ENCODE peak calls at places on chromosomes 13 and 19, in six cellular contexts. Z is Peyer's patch, K is ascending aorta, V is heart left ventricle, F is tibial artery, C is brain microvascular endothelial cell. U is an unnamed sample.

GRCh38 chr13:20891034-20891433 is 11.5 kb downstream of the XPO4 start:
- DNase-seq in Z (no peak), K (no peak), V (no peak), F (no peak), C (no peak), U (no peak)

GRCh38 chr19:6271721-6272410 is 7.9 kb downstream of the MLLT1 start:
- DNase-seq in Z (peak), K (peak), V (peak), F (peak), C (no peak), U (peak)

GRCh38 chr19:1220452-1221037 is 15.0 kb downstream of the STK11 start:
- DNase-seq in Z (no peak), K (no peak), V (peak), F (no peak), C (no peak), U (no peak)

GRCh38 chr19:33408538-33408937 is 35.0 kb downstream of the CEBPG start:
- DNase-seq in Z (no peak), K (no peak), V (no peak), F (no peak), C (no peak), U (peak)

GRCh38 chr19:17424743-17425365 is 5.0 kb downstream of the MVB12A start:
- DNase-seq in Z (no peak), K (no peak), V (no peak), F (no peak), C (peak), U (peak)

GRCh38 chr19:29445246-29445645 is 80.5 kb upstream of the VSTM2B start:
- DNase-seq in Z (no peak), K (no peak), V (no peak), F (no peak), C (no peak), U (no peak)

GRCh38 chr13:72170571-72170970 is 303.6 kb upstream of the DACH1 start:
- DNase-seq in Z (no peak), K (no peak), V (no peak), F (no peak), C (no peak), U (no peak)

GRCh38 chr19:51691122-51692064 is 1.7 kb upstream of the SPACA6 start:
- DNase-seq in Z (no peak), K (no peak), V (no peak), F (no peak), C (no peak), U (no peak)

GRCh38 chr13:20686863-20687579 is 16.5 kb upstream of the IL17D start:
- DNase-seq in Z (no peak), K (no peak), V (no peak), F (no peak), C (peak), U (no peak)

GRCh38 chr13:21694831-21695230 is 24.0 kb downstream of the FGF9 start:
- DNase-seq in Z (no peak), K (no peak), V (no peak), F (no peak), C (no peak), U (no peak)

GRCh38 chr13:20654156-20654555 is 49.3 kb upstream of the IL17D start:
- DNase-seq in Z (no peak), K (no peak), V (no peak), F (no peak), C (peak), U (no peak)

GRCh38 chr19:45568732-45569131 is 15.9 kb downstream of the OPA3 start:
- DNase-seq in Z (no peak), K (no peak), V (peak), F (no peak), C (no peak), U (no peak)

GRCh38 chr13:101408154-101408553 is 8.2 kb downstream of the NALCN start:
- DNase-seq in Z (no peak), K (no peak), V (no peak), F (no peak), C (no peak), U (no peak)

GRCh38 chr13:65468628-65469027 is 1761.5 kb downstream of the PCDH9 start:
- DNase-seq in Z (no peak), K (no peak), V (no peak), F (no peak), C (peak), U (no peak)

GRCh38 chr19:2055871-2056809 is 5.1 kb upstream of the MKNK2 start:
- DNase-seq in Z (peak), K (no peak), V (peak), F (peak), C (no peak), U (peak)

GRCh38 chr19:57363734-57364181 is 407 bp downstream of the TRAPPC2B start:
- DNase-seq in Z (peak), K (no peak), V (no peak), F (no peak), C (peak), U (no peak)

GRCh38 chr19:31613683-31614219 is 264.5 kb upstream of the TSHZ3 start:
- DNase-seq in Z (no peak), K (no peak), V (no peak), F (no peak), C (no peak), U (no peak)

GRCh38 chr19:35090795-35091214 is 24.8 kb upstream of the FXYD3 start:
- DNase-seq in Z (no peak), K (no peak), V (no peak), F (no peak), C (no peak), U (no peak)

GRCh38 chr13:112238436-112238995 is 137.6 kb upstream of the SPACA7 start:
- DNase-seq in Z (no peak), K (no peak), V (no peak), F (no peak), C (no peak), U (no peak)

GRCh38 chr13:80217614-80218456 is 123.1 kb downstream of the SPRY2 start:
- DNase-seq in Z (no peak), K (no peak), V (no peak), F (no peak), C (peak), U (no peak)

GRCh38 chr19:45278087-45278486 is 27.0 kb downstream of the MARK4 start:
- DNase-seq in Z (no peak), K (no peak), V (no peak), F (no peak), C (no peak), U (no peak)

DNA sequence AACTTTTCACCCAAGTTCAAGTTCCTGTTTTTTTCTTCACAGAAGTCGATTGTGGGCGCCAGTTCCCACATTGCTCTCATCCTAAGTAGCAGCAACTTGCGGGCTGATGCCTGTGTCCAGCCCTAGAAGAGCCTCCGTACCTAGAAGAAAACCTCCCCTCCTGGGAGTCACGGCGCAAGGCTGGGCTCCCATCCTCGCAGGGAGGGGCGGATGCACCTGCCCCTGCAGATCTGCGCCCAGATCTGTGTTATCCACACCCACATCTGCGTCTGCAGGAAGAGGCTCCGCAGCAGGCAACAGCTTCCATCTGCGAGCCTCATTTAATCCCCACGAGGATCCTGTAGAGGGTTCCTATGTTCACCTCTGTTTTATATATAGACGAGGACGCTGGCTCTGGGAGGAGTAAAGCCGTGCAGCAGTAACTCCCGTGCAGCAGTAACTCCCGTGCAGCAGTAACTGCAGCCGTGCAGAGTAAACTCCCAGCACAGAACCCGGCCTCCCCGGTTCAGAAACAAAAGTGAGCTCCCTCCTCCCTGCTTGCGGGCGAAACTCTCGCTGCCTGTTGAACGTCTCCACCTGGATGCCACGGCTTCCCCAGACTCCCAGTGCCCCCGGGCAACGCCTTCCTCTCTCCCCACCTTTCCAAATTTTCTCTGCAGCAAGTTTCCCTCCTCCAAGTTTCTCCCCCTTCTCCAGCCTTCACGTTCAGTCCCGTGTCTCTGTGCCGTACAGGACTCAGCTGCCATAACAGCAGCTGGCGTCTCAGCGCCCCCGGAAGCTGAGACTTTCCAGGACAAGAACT is 23.5 kb upstream of the LAIR1 start:
- DNase-seq in Z (peak), K (no peak), V (no peak), F (peak), C (no peak), U (no peak)
- H3K4me3 ChIP-seq in Z (peak), K (no peak), V (no peak), F (no peak), C (peak), U (peak)

DNA sequence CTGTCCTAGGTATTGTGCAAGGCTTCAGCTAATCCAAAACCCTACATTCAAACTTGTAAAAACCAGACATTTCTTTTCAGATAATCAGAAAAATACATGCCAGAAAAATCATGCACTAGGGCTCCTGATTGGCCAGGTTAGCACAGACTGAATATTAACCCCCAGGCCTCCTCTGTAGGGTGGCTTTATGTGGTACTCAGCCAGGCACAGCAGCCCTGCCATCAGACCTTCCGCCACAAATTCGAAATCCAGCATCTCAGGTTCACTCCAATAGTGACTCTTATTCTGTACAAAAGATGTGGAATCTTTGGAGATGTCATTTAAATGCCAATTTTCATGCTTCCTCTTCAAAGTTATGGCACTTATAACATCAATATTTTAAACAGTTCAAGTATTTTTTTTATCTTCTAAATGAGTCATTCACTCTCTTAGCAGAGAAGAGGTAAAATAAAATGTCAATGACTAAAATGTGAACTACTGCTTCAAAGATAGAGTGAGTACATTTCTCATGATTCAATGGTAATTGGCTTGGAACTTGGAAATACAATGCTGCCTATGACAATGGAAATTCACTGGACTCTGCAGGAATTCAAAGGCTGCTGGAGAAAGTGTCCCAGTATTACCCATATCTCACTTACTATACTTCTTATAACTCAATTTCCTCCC is 211.3 kb downstream of the KLF12 start:
- DNase-seq in Z (no peak), K (no peak), V (no peak), F (no peak), C (peak), U (no peak)
- H3K27ac ChIP-seq in Z (no peak), K (no peak), V (no peak), F (no peak), C (peak), U (no peak)

GRCh38 chr13:30256713-30257432 is 50.5 kb downstream of the KATNAL1 start:
- DNase-seq in Z (no peak), K (no peak), V (no peak), F (no peak), C (no peak), U (no peak)
- TF ChIP-seq CTCF in Z (no peak), K (no peak), V (no peak), F (no peak), C (no peak), U (no peak)

GRCh38 chr19:40369797-40370196 is 20.2 kb downstream of the HIPK4 start:
- DNase-seq in Z (no peak), K (no peak), V (no peak), F (no peak), C (no peak), U (no peak)
- H3K4me3 ChIP-seq in Z (no peak), K (no peak), V (no peak), F (no peak), C (no peak), U (no peak)

GRCh38 chr13:76976488-76976887 is 15.4 kb upstream of the CLN5 start:
- DNase-seq in Z (no peak), K (no peak), V (no peak), F (no peak), C (peak), U (no peak)
- H3K27ac ChIP-seq in Z (no peak), K (no peak), V (no peak), F (no peak), C (no peak), U (no peak)

DNA sequence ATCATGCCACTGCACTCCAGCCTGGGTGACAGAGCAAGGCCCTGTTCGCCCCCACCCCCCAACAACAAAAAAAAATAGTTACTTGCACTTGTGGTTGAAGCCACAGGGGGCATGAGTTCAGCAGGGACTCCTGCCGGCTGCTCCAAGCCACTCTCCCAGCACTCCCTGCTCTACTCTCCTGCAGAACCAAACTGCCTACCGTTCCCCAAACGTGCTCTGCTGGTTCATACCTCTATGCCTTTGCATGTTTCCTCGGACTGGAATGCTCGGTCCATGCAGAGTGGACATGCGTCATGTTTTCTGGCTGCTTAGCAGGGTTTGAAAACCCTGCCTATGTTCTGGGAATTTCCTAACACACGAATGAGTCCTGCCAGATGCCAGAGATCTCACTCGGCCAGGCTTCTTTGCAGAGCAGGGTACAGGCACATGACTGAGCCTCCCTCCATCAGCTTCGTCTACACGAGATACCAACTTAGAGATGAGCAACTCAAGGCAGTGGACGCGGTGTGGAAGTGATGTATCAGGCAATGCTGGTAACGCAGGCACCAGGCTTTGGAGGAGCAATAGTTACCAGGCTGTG is 8.5 kb upstream of the SLC25A15 start:
- DNase-seq in Z (no peak), K (no peak), V (no peak), F (no peak), C (peak), U (no peak)
- TF ChIP-seq CTCF in Z (no peak), K (no peak), V (no peak), F (no peak), C (peak), U (no peak)